ENCODE peak calls at places on chromosomes 7 and 10, in nine cellular contexts. N is lung, C is uterus, U is upper lobe of right lung, T is H9, Q is ascending aorta, B is thoracic aorta, R is astrocyte, M is BJ. I is an unnamed sample. For H3K27me3, the result is how much of the 10 kb centered on the place peaks cover.

GRCh38 chr7:52771177-52771576 is 264.3 kb upstream of the POM121L12 start:
- DNase-seq in U (no peak), M (no peak), B (no peak), C (no peak), T (no peak), Q (no peak), N (no peak), R (no peak), I (no peak)

GRCh38 chr10:78744521-78745090 is 324.2 kb upstream of the ZMIZ1 start:
- DNase-seq in B (no peak), N (no peak), T (no peak), C (no peak), Q (no peak), R (no peak), M (no peak), U (no peak), I (no peak)

GRCh38 chr7:47255441-47255840 is 326.5 kb downstream of the TNS3 start:
- DNase-seq in N (no peak), U (no peak), B (no peak), Q (no peak), M (no peak), R (no peak), T (no peak), C (no peak), I (peak)

GRCh38 chr10:119370972-119371703 is 163.8 kb downstream of the GRK5 start:
- DNase-seq in C (peak), B (peak), M (peak), N (no peak), R (peak), T (no peak), Q (peak), U (peak), I (peak)

GRCh38 chr7:48424731-48425130 is 253.5 kb downstream of the ABCA13 start:
- DNase-seq in T (no peak), N (no peak), R (no peak), U (no peak), B (no peak), C (no peak), Q (no peak), M (no peak), I (no peak)

GRCh38 chr7:50304911-50305621 is 550 bp downstream of the IKZF1 start:
- DNase-seq in N (no peak), U (no peak), R (no peak), Q (no peak), T (no peak), C (no peak), B (no peak), M (no peak), I (no peak)

GRCh38 chr7:132065193-132065972 is 509.0 kb upstream of the PODXL start:
- DNase-seq in U (no peak), T (no peak), C (peak), Q (peak), R (peak), M (peak), N (peak), B (peak), I (peak)

GRCh38 chr7:47570649-47571050 is 11.3 kb downstream of the TNS3 start:
- DNase-seq in R (peak), U (no peak), M (peak), T (no peak), C (peak), N (no peak), B (no peak), Q (peak), I (no peak)

GRCh38 chr7:103989200-103989784 is at the start of gene RELN:
- DNase-seq in M (no peak), B (no peak), Q (no peak), U (no peak), C (no peak), N (no peak), T (peak), R (peak), I (peak)

GRCh38 chr10:95758351-95759025 is 2.5 kb downstream of the ENTPD1 start:
- DNase-seq in M (no peak), T (no peak), C (no peak), N (no peak), R (no peak), B (no peak), Q (no peak), U (no peak), I (no peak)

GRCh38 chr10:29646238-29646902 is 11.6 kb upstream of the SVIL start:
- DNase-seq in T (no peak), M (no peak), R (peak), B (no peak), U (no peak), C (peak), N (no peak), Q (no peak), I (peak)

GRCh38 chr7:119472398-119473038 is 800.5 kb upstream of the KCND2 start:
- DNase-seq in T (peak), C (no peak), N (no peak), Q (no peak), M (no peak), R (no peak), U (no peak), B (no peak), I (no peak)

GRCh38 chr7:19249281-19249680 is 104.1 kb upstream of the FERD3L start:
- DNase-seq in M (no peak), N (no peak), R (peak), B (no peak), C (no peak), Q (no peak), T (no peak), U (no peak), I (no peak)

GRCh38 chr10:111360260-111360925 is 283.6 kb downstream of the ADRA2A start:
- DNase-seq in T (peak), C (peak), N (peak), B (no peak), U (no peak), Q (no peak), M (peak), R (no peak), I (no peak)

GRCh38 chr10:78532480-78533046 is 498.9 kb downstream of the RPS24 start:
- DNase-seq in Q (no peak), B (no peak), T (no peak), U (no peak), R (no peak), N (no peak), C (no peak), M (no peak), I (no peak)

GRCh38 chr10:50991496-50992355 is 82.6 kb upstream of the PRKG1 start:
- DNase-seq in Q (peak), M (no peak), B (no peak), U (peak), T (peak), N (peak), C (peak), R (no peak), I (peak)

GRCh38 chr10:7819126-7819470 is 793 bp downstream of the TAF3 start:
- DNase-seq in N (peak), B (no peak), R (peak), Q (no peak), M (no peak), C (no peak), U (no peak), T (no peak), I (peak)

GRCh38 chr7:74387606-74388005 is 66.1 kb upstream of the GTF2IRD1 start:
- DNase-seq in B (no peak), Q (no peak), M (no peak), C (no peak), R (no peak), U (no peak), N (no peak), T (no peak), I (no peak)

GRCh38 chr7:1100886-1101579 is 13.1 kb downstream of the GPER1 start:
- DNase-seq in T (no peak), C (no peak), B (no peak), Q (no peak), R (no peak), N (no peak), M (no peak), U (no peak), I (no peak)

GRCh38 chr7:151186640-151187408 is at the start of gene ASB10:
- DNase-seq in C (no peak), T (no peak), Q (no peak), N (no peak), M (no peak), U (peak), R (no peak), B (no peak), I (peak)

GRCh38 chr10:58280982-58281752 is 12.2 kb downstream of the CISD1 start:
- DNase-seq in M (peak), B (no peak), R (peak), Q (no peak), N (no peak), T (no peak), C (no peak), U (no peak), I (no peak)

GRCh38 chr10:78756604-78757442 is 311.9 kb upstream of the ZMIZ1 start:
- DNase-seq in C (peak), T (no peak), R (peak), U (peak), M (peak), N (peak), Q (peak), B (peak), I (peak)

GRCh38 chr7:82359426-82359825 is 84.2 kb downstream of the CACNA2D1 start:
- DNase-seq in B (no peak), R (no peak), N (no peak), T (no peak), C (no peak), U (no peak), M (no peak), Q (no peak), I (no peak)

GRCh38 chr10:113425596-113425995 is 127.3 kb upstream of the HABP2 start:
- DNase-seq in M (no peak), T (no peak), B (no peak), N (no peak), R (no peak), U (no peak), C (no peak), Q (no peak), I (no peak)

GRCh38 chr7:130297628-130298027 is 4.7 kb downstream of the CPA4 start:
- DNase-seq in B (no peak), T (no peak), U (no peak), C (no peak), R (no peak), Q (no peak), M (no peak), N (no peak), I (no peak)

GRCh38 chr7:22586806-22587180 is 86.8 kb upstream of the STEAP1B start:
- DNase-seq in U (no peak), Q (no peak), C (no peak), T (peak), N (no peak), R (peak), B (no peak), M (no peak), I (no peak)

GRCh38 chr7:108618056-108618455 is 48.4 kb downstream of the DNAJB9 start:
- DNase-seq in B (no peak), C (no peak), N (no peak), T (no peak), R (no peak), U (no peak), M (no peak), Q (no peak), I (no peak)

GRCh38 chr7:84452618-84453017 is 258.0 kb upstream of the SEMA3A start:
- DNase-seq in U (no peak), B (no peak), R (no peak), C (no peak), N (no peak), M (no peak), T (no peak), Q (no peak), I (no peak)

GRCh38 chr10:122164028-122164601 is 107.0 kb upstream of the BTBD16 start:
- DNase-seq in Q (no peak), C (no peak), T (no peak), B (no peak), M (no peak), R (peak), N (no peak), U (peak), I (peak)

GRCh38 chr10:131640045-131640644 is 260.7 kb upstream of the PPP2R2D start:
- DNase-seq in B (no peak), U (no peak), R (no peak), C (no peak), M (no peak), N (no peak), T (no peak), Q (no peak), I (no peak)

GRCh38 chr10:22476601-22477364 is 131.5 kb downstream of the SPAG6 start:
- DNase-seq in R (no peak), N (no peak), T (peak), B (no peak), Q (no peak), M (no peak), C (no peak), U (no peak), I (no peak)

GRCh38 chr10:75358835-75359421 is 42.6 kb downstream of the ZNF503 start:
- DNase-seq in C (no peak), M (peak), B (no peak), U (no peak), Q (no peak), T (no peak), R (peak), N (no peak), I (peak)

GRCh38 chr10:82572686-82573226 is 697.8 kb downstream of the NRG3 start:
- DNase-seq in B (no peak), C (no peak), N (no peak), M (no peak), U (no peak), T (no peak), R (no peak), Q (no peak), I (no peak)

GRCh38 chr7:38280707-38281106 is 7.3 kb upstream of the TARP start:
- DNase-seq in C (no peak), U (no peak), N (no peak), B (no peak), T (no peak), Q (no peak), M (no peak), R (no peak), I (no peak)

GRCh38 chr7:38280000-38280399 is 6.6 kb upstream of the TARP start:
- DNase-seq in U (no peak), M (no peak), R (no peak), T (no peak), C (no peak), B (no peak), N (no peak), Q (no peak), I (no peak)

GRCh38 chr7:38283809-38284208 is 10.4 kb upstream of the TARP start:
- DNase-seq in C (no peak), Q (no peak), B (no peak), U (no peak), R (no peak), M (no peak), N (no peak), T (no peak), I (no peak)

GRCh38 chr7:38283107-38283506 is 9.7 kb upstream of the TARP start:
- DNase-seq in U (no peak), R (no peak), B (no peak), M (no peak), C (no peak), T (no peak), Q (no peak), N (no peak), I (no peak)

DNA sequence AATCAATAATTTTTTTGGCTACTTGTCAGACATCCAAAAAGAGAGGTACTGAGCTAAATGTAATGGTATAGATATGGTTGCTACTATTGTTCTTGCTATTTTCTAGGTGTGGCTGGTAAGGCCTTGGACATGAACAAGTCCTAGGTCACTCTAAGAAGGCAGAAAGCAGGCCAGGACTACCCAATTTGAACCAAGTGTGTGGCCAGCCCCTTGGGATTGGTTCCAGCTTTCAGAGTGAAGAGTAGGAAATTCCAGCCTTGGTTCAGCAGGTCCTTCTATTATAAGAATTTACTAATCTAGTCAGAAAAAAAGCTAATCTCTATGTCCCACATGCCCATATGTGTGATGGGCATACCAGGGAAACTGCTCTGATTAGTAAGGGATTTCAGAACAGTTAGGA is 7.8 kb upstream of the TARP start:
- DNase-seq in C (no peak), M (no peak), Q (no peak), T (no peak), B (no peak), R (no peak), U (no peak), N (no peak), I (no peak)
- H3K27me3 ChIP-seq in C (under half), M (under half), Q (under half), T (under half), B (under half), R (under half), U (under half), N (under half), I (under half)

GRCh38 chr10:1293636-1294440 is 237.7 kb downstream of the WDR37 start:
- DNase-seq in U (no peak), R (no peak), B (no peak), M (no peak), C (no peak), Q (no peak), N (no peak), T (peak), I (no peak)
- TF ChIP-seq CTCF in U (no peak), R (no peak), B (no peak), M (no peak), C (no peak), Q (no peak), N (no peak), T (no peak), I (no peak)

DNA sequence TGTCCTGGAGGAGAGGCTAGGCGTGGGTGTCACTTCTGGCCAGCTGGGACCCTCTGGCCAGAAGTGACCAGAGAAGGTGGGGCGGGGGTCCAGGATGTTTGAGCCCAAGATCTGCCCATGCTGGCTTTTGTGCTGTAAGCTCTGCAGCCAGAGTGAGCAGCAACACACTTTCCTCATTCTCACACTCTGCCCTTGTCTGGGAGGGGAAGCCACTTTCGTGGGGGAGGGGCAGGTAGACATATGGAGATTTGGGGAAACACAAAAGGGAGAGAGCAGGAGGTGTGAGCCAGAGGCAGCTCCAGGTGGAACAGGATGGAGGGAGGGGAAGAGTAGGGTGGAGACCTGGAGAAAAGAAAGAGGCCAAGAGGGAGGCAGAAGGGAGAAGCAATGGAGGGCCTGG is 31.5 kb upstream of the ADCYAP1R1 start:
- DNase-seq in T (peak), C (no peak), Q (no peak), U (no peak), N (no peak), B (no peak), R (no peak), M (no peak), I (no peak)
- H3K27me3 ChIP-seq in T (under half), C (under half), Q (under half), U (under half), N (under half), B (under half), R (under half), M (under half), I (under half)

GRCh38 chr7:139131622-139132021 is 22.1 kb upstream of the ZC3HAV1 start:
- DNase-seq in T (no peak), Q (no peak), U (no peak), R (no peak), M (no peak), C (no peak), B (no peak), N (no peak), I (no peak)

GRCh38 chr7:139133335-139134139 is 24.0 kb upstream of the ZC3HAV1 start:
- DNase-seq in B (peak), M (peak), N (peak), T (peak), R (peak), U (peak), C (peak), Q (peak), I (peak)

GRCh38 chr7:139125637-139126036 is 16.1 kb upstream of the ZC3HAV1 start:
- DNase-seq in T (no peak), R (no peak), M (no peak), Q (no peak), U (no peak), B (no peak), N (no peak), C (no peak), I (no peak)

GRCh38 chr7:139124084-139124914 is 14.8 kb upstream of the ZC3HAV1 start:
- DNase-seq in M (no peak), C (no peak), B (no peak), T (no peak), U (no peak), R (no peak), Q (no peak), N (no peak), I (no peak)

GRCh38 chr7:139127648-139128047 is 18.1 kb upstream of the ZC3HAV1 start:
- DNase-seq in Q (no peak), B (no peak), R (no peak), C (no peak), M (no peak), T (no peak), N (no peak), U (no peak), I (no peak)
- TF ChIP-seq CTCF in Q (no peak), B (no peak), R (no peak), C (no peak), M (no peak), T (no peak), N (no peak), U (no peak), I (peak)

GRCh38 chr10:100775866-100776265 is 30.5 kb downstream of the PAX2 start:
- DNase-seq in C (no peak), B (no peak), T (no peak), N (no peak), M (no peak), U (no peak), Q (no peak), R (no peak), I (no peak)

GRCh38 chr10:100776671-100777070 is 31.3 kb downstream of the PAX2 start:
- DNase-seq in N (no peak), R (no peak), T (no peak), M (no peak), C (no peak), Q (no peak), B (no peak), U (no peak), I (peak)

GRCh38 chr10:100775346-100775745 is 30.0 kb downstream of the PAX2 start:
- DNase-seq in T (no peak), C (no peak), N (no peak), M (no peak), Q (no peak), B (no peak), U (no peak), R (no peak), I (peak)

GRCh38 chr10:100774876-100775275 is 29.5 kb downstream of the PAX2 start:
- DNase-seq in Q (no peak), B (no peak), T (no peak), U (no peak), N (no peak), C (no peak), R (no peak), M (no peak), I (no peak)

DNA sequence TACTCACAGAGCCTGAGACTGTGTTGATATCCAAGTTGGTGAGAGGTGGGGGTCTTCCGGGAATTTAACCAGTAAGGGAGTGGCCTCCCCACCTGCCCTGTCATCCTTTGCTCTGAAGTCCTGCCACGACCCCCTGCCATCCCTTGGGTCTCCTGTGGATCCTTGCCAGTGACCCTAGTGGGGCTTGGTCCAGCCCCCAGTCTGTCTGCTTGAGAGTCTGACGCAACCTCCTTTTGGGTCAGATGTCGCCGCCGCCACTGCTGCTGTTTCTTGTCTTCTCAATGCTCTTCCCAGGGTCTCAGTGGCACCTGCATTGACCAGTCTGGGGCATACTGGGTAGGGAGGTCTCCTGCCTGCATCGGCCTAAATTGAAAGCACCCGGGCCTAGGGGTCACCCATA is 28.8 kb downstream of the PAX2 start:
- DNase-seq in N (no peak), R (no peak), U (no peak), B (no peak), C (no peak), M (no peak), Q (no peak), T (no peak), I (peak)
- H3K27me3 ChIP-seq in N (under half), R (under half), U (under half), B (under half), C (under half), M (under half), Q (under half), T (under half), I (under half)

I was measured in osteoblast.